ENCODE peak calls at places on chromosome 2, in eight cellular contexts. J is sigmoid colon; F is cardiac muscle cell; L is CD8-positive, alpha-beta memory T cell; G is ovary; Q is neural progenitor cell; R is adrenal gland; A is stomach. W is an unnamed sample.

GRCh38 chr2:152028182-152028862 is 70.5 kb downstream of the CACNB4 start:
- DNase-seq in J (no peak), Q (no peak), F (no peak), A (no peak), L (no peak), G (no peak), R (no peak), W (no peak)

GRCh38 chr2:64857581-64858471 is 131.4 kb upstream of the SLC1A4 start:
- DNase-seq in R (peak; percentile 47), L (no peak), G (peak; percentile 86), A (no peak), Q (peak; percentile 39), J (peak; percentile 80), F (peak; percentile 58), W (no peak)

GRCh38 chr2:197208841-197209240 is 101.7 kb downstream of the ANKRD44 start:
- DNase-seq in Q (no peak), L (no peak), A (no peak), R (no peak), G (no peak), F (no peak), J (no peak), W (peak; percentile 50)

GRCh38 chr2:10137053-10137843 is 14.7 kb downstream of the RRM2 start:
- DNase-seq in A (no peak), F (no peak), J (peak; percentile 33), L (no peak), G (no peak), Q (no peak), R (no peak), W (no peak)

GRCh38 chr2:168920504-168921157 is 19.5 kb downstream of the G6PC2 start:
- DNase-seq in J (no peak), F (peak; percentile 60), Q (peak; percentile 47), L (no peak), A (no peak), R (no peak), G (no peak), W (peak; percentile 43)

GRCh38 chr2:23460983-23461382 is 76.0 kb downstream of the KLHL29 start:
- DNase-seq in R (no peak), F (no peak), Q (no peak), J (no peak), G (no peak), L (no peak), A (no peak), W (no peak)

GRCh38 chr2:120445431-120446143 is 99.7 kb downstream of the INHBB start:
- DNase-seq in G (no peak), A (no peak), Q (no peak), J (no peak), L (no peak), R (no peak), F (peak; percentile 45), W (no peak)

GRCh38 chr2:182867411-182868048 is 1.1 kb upstream of the FRZB start:
- DNase-seq in Q (peak; percentile 51), G (no peak), F (no peak), L (no peak), R (no peak), A (no peak), J (no peak), W (no peak)

GRCh38 chr2:85397925-85398331 is 12.2 kb downstream of the CAPG start:
- DNase-seq in R (peak; percentile 38), L (no peak), Q (no peak), A (no peak), J (peak; percentile 33), G (no peak), F (no peak), W (no peak)

GRCh38 chr2:19786408-19787058 is 115.2 kb downstream of the TTC32 start:
- DNase-seq in R (peak; percentile 29), G (no peak), J (no peak), A (no peak), L (no peak), F (no peak), Q (no peak), W (no peak)

GRCh38 chr2:119113489-119113770 is 45.1 kb downstream of the C1QL2 start:
- DNase-seq in A (no peak), R (no peak), F (no peak), L (no peak), Q (no peak), G (no peak), J (peak; percentile 14), W (no peak)

GRCh38 chr2:117832905-117833613 is 18.6 kb downstream of the DDX18 start:
- DNase-seq in G (no peak), A (no peak), J (no peak), F (peak; percentile 73), Q (peak; percentile 63), R (peak; percentile 7), L (no peak), W (no peak)

GRCh38 chr2:3421053-3421452 is 41.6 kb downstream of the TRAPPC12 start:
- DNase-seq in R (no peak), G (no peak), F (peak; percentile 41), J (no peak), L (no peak), A (no peak), Q (no peak), W (no peak)

GRCh38 chr2:127606594-127607398 is 39.2 kb upstream of the GPR17 start:
- DNase-seq in Q (no peak), F (no peak), A (peak; percentile 14), J (peak; percentile 29), R (no peak), G (no peak), L (no peak), W (no peak)

GRCh38 chr2:96400049-96401000 is 64.8 kb downstream of the NCAPH start:
- DNase-seq in G (no peak), J (no peak), A (no peak), R (no peak), L (no peak), F (no peak), Q (no peak), W (no peak)

GRCh38 chr2:79124907-79125720 is 4.8 kb downstream of the REG1A start:
- DNase-seq in L (no peak), G (no peak), A (no peak), R (no peak), J (no peak), Q (no peak), F (no peak), W (no peak)

GRCh38 chr2:225400060-225400511 is 576 bp downstream of the NYAP2 start:
- DNase-seq in G (no peak), R (peak; percentile 11), A (no peak), Q (peak; percentile 86), L (no peak), J (no peak), F (peak; percentile 79), W (no peak)

GRCh38 chr2:11067221-11068078 is 87.8 kb upstream of the SLC66A3 start:
- DNase-seq in F (no peak), J (no peak), R (no peak), A (no peak), Q (no peak), L (no peak), G (no peak), W (no peak)

GRCh38 chr2:112989611-112990010 is 11.8 kb downstream of the IL36G start:
- DNase-seq in A (no peak), G (no peak), Q (no peak), F (no peak), J (no peak), L (no peak), R (no peak), W (no peak)

GRCh38 chr2:235911633-235912032 is 256.6 kb downstream of the GBX2 start:
- DNase-seq in F (no peak), R (no peak), A (no peak), Q (no peak), L (no peak), G (no peak), J (no peak), W (no peak)

GRCh38 chr2:23660227-23660626 is 266.7 kb downstream of the ATAD2B start:
- DNase-seq in F (no peak), A (no peak), J (no peak), L (no peak), Q (no peak), R (no peak), G (no peak), W (no peak)

GRCh38 chr2:72153026-72153791 is 5.5 kb upstream of the CYP26B1 start:
- DNase-seq in J (no peak), F (no peak), A (peak; percentile 17), Q (no peak), L (no peak), G (no peak), R (no peak), W (no peak)

GRCh38 chr2:147641644-147642043 is 203.2 kb upstream of the ACVR2A start:
- DNase-seq in J (no peak), R (no peak), F (no peak), A (no peak), Q (no peak), L (no peak), G (no peak), W (no peak)

GRCh38 chr2:144449028-144449406 is 70.9 kb downstream of the ZEB2 start:
- DNase-seq in J (no peak), R (peak; percentile 80), L (no peak), A (no peak), Q (no peak), F (peak; percentile 55), G (no peak), W (no peak)
- H3K4me3 ChIP-seq in J (peak overlapping the region; percentile 9), R (peak overlapping the region; percentile 30), L (peak overlapping the region; percentile 1), A (no peak overlapping the region), Q (no peak overlapping the region), F (no peak overlapping the region), G (no peak overlapping the region), W (no peak overlapping the region)

GRCh38 chr2:157058161-157058560 is 199.3 kb upstream of the GALNT5 start:
- DNase-seq in F (no peak), A (no peak), Q (no peak), R (no peak), G (no peak), J (no peak), L (no peak), W (no peak)

GRCh38 chr2:157053876-157054275 is 203.6 kb upstream of the GALNT5 start:
- DNase-seq in F (no peak), R (no peak), J (no peak), G (no peak), A (no peak), Q (no peak), L (no peak), W (no peak)

GRCh38 chr2:157055660-157056199 is 201.8 kb upstream of the GALNT5 start:
- DNase-seq in G (no peak), L (no peak), F (peak; percentile 12), J (no peak), R (peak; percentile 7), A (no peak), Q (no peak), W (no peak)

GRCh38 chr2:157059036-157059435 is 198.5 kb upstream of the GALNT5 start:
- DNase-seq in L (no peak), G (no peak), R (no peak), Q (no peak), A (no peak), F (no peak), J (no peak), W (no peak)

GRCh38 chr2:157056200-157056676 is 201.3 kb upstream of the GALNT5 start:
- DNase-seq in F (no peak), R (peak; percentile 54), G (no peak), Q (no peak), A (no peak), J (no peak), L (no peak), W (no peak)
- H3K27ac ChIP-seq in F (no peak overlapping the region), R (peak overlapping the region; percentile 66), G (no peak overlapping the region), Q (no peak overlapping the region), A (no peak overlapping the region), J (no peak overlapping the region), L (no peak overlapping the region), W (no peak overlapping the region)

GRCh38 chr2:111707700-111708099 is 176.3 kb downstream of the ANAPC1 start:
- DNase-seq in F (no peak), Q (no peak), J (no peak), G (no peak), L (no peak), R (no peak), A (no peak), W (no peak)
- H3K4me3 ChIP-seq in F (no peak overlapping the region), Q (no peak overlapping the region), J (no peak overlapping the region), G (no peak overlapping the region), L (no peak overlapping the region), R (no peak overlapping the region), A (no peak overlapping the region), W (no peak overlapping the region)

GRCh38 chr2:28391564-28392296 is 928 bp upstream of the FOSL2 start:
- DNase-seq in Q (peak; percentile 66), A (peak; percentile 93), J (peak; percentile 98), F (peak; percentile 62), R (peak; percentile 96), G (peak; percentile 91), L (peak; percentile 76), W (peak; percentile 33)
- H3K27ac ChIP-seq in Q (no peak overlapping the region), A (peak overlapping the region; percentile 100), J (peak overlapping the region; percentile 100), F (peak overlapping the region; percentile 99), R (peak overlapping the region; percentile 94), G (peak overlapping the region; percentile 99), L (peak overlapping the region; percentile 89), W (peak overlapping the region; percentile 88)

W was measured in naive thymus-derived CD4-positive, alpha-beta T cell.